ENCODE peak calls at places on chromosome 21, in five cellular contexts. K is body of pancreas, R is GM12865, A is mammary epithelial cell, O is progenitor cell of endocrine pancreas. C is an unnamed sample.

GRCh38 chr21:40487406-40487805 is 359.6 kb downstream of the DSCAM start:
- DNase-seq in K (no peak), R (no peak), A (no peak), O (no peak), C (no peak)

GRCh38 chr21:45872471-45872870 is 109.1 kb upstream of the COL6A1 start:
- DNase-seq in K (no peak), R (no peak), A (no peak), O (no peak), C (no peak)

GRCh38 chr21:27412530-27412929 is 445.6 kb upstream of the ADAMTS5 start:
- DNase-seq in K (no peak), R (no peak), A (no peak), O (no peak), C (no peak)

GRCh38 chr21:42079008-42079938 is 8.2 kb downstream of the UMODL1 start:
- DNase-seq in K (no peak), R (no peak), A (peak), O (no peak), C (no peak)

GRCh38 chr21:45768011-45768740 is 124.7 kb downstream of the PCBP3 start:
- DNase-seq in K (no peak), R (no peak), A (no peak), O (no peak), C (no peak)

GRCh38 chr21:42373181-42373907 is 7.0 kb upstream of the TFF1 start:
- DNase-seq in K (no peak), R (no peak), A (no peak), O (no peak), C (no peak)

GRCh38 chr21:36697473-36698159 is 1.3 kb upstream of the SIM2 start:
- DNase-seq in K (no peak), R (no peak), A (no peak), O (no peak), C (peak)

GRCh38 chr21:16218682-16219343 is 489.0 kb downstream of the USP25 start:
- DNase-seq in K (no peak), R (no peak), A (no peak), O (no peak), C (no peak)

GRCh38 chr21:40835179-40835694 is 11.7 kb downstream of the DSCAM start:
- DNase-seq in K (no peak), R (no peak), A (no peak), O (no peak), C (no peak)

GRCh38 chr21:46622226-46622625 is 13.2 kb upstream of the PRMT2 start:
- DNase-seq in K (peak), R (no peak), A (no peak), O (no peak), C (peak)

GRCh38 chr21:34182436-34182835 is 109.1 kb downstream of the MRPS6 start:
- DNase-seq in K (no peak), R (no peak), A (no peak), O (no peak), C (no peak)

GRCh38 chr21:45579383-45580180 is 37.3 kb upstream of the SLC19A1 start:
- DNase-seq in K (no peak), R (no peak), A (no peak), O (no peak), C (no peak)

GRCh38 chr21:45887121-45887611 is 94.4 kb upstream of the COL6A1 start:
- DNase-seq in K (no peak), R (no peak), A (no peak), O (no peak), C (no peak)

GRCh38 chr21:42472521-42472920 is 23.5 kb downstream of the RSPH1 start:
- DNase-seq in K (no peak), R (no peak), A (no peak), O (no peak), C (no peak)

GRCh38 chr21:17925900-17926299 is 106.7 kb upstream of the C21orf91 start:
- DNase-seq in K (no peak), R (peak), A (no peak), O (no peak), C (peak)

GRCh38 chr21:17660449-17660848 is 47.7 kb upstream of the BTG3 start:
- DNase-seq in K (no peak), R (no peak), A (no peak), O (no peak), C (no peak)

GRCh38 chr21:41761211-41762181 is 5.4 kb downstream of the RIPK4 start:
- DNase-seq in K (peak), R (no peak), A (peak), O (no peak), C (no peak)

GRCh38 chr21:37460196-37460595 is 93.6 kb downstream of the DYRK1A start:
- DNase-seq in K (no peak), R (no peak), A (no peak), O (no peak), C (peak)

GRCh38 chr21:23921670-23922418 is 1685.4 kb downstream of the MRPL39 start:
- DNase-seq in K (no peak), R (no peak), A (no peak), O (no peak), C (no peak)

GRCh38 chr21:32958288-32958992 is 67.3 kb upstream of the OLIG2 start:
- DNase-seq in K (no peak), R (no peak), A (no peak), O (no peak), C (peak)

GRCh38 chr21:27953328-27954045 is 986.6 kb upstream of the ADAMTS5 start:
- DNase-seq in K (no peak), R (peak), A (no peak), O (no peak), C (no peak)

GRCh38 chr21:45546636-45547203 is 4.5 kb upstream of the SLC19A1 start:
- DNase-seq in K (no peak), R (no peak), A (no peak), O (no peak), C (no peak)

GRCh38 chr21:33897739-33898138 is 17.9 kb downstream of the ATP5PO start:
- DNase-seq in K (no peak), R (no peak), A (no peak), O (no peak), C (no peak)

GRCh38 chr21:17819878-17820232 is 699 bp upstream of the C21orf91 start:
- DNase-seq in K (no peak), R (peak), A (no peak), O (no peak), C (no peak)

GRCh38 chr21:42614391-42614790 is 39.0 kb upstream of the PDE9A start:
- DNase-seq in K (no peak), R (no peak), A (peak), O (no peak), C (no peak)

GRCh38 chr21:16047857-16048256 is 318.1 kb downstream of the USP25 start:
- DNase-seq in K (no peak), R (no peak), A (no peak), O (no peak), C (no peak)

GRCh38 chr21:36661511-36662309 is 37.2 kb upstream of the SIM2 start:
- DNase-seq in K (peak), R (no peak), A (no peak), O (no peak), C (peak)

GRCh38 chr21:37724201-37724600 is 192.1 kb downstream of the KCNJ6 start:
- DNase-seq in K (no peak), R (no peak), A (no peak), O (no peak), C (no peak)

GRCh38 chr21:27772816-27773215 is 805.9 kb upstream of the ADAMTS5 start:
- DNase-seq in K (no peak), R (no peak), A (no peak), O (no peak), C (no peak)

GRCh38 chr21:42651515-42652401 is 1.7 kb upstream of the PDE9A start:
- DNase-seq in K (no peak), R (no peak), A (no peak), O (no peak), C (no peak)

GRCh38 chr21:34129971-34130597 is 56.7 kb downstream of the MRPS6 start:
- DNase-seq in K (no peak), R (no peak), A (no peak), O (no peak), C (no peak)

GRCh38 chr21:31683029-31683428 is 23.5 kb downstream of the SOD1 start:
- DNase-seq in K (no peak), R (no peak), A (no peak), O (no peak), C (no peak)
- TF ChIP-seq CTCF in K (no peak), R (no peak), A (no peak), O (no peak), C (no peak)

GRCh38 chr21:15037894-15038293 is 26.9 kb downstream of the NRIP1 start:
- DNase-seq in K (no peak), R (no peak), A (no peak), O (no peak), C (no peak)

GRCh38 chr21:15036189-15036588 is 28.6 kb downstream of the NRIP1 start:
- DNase-seq in K (no peak), R (no peak), A (no peak), O (no peak), C (no peak)

GRCh38 chr21:15031790-15032357 is 32.9 kb downstream of the NRIP1 start:
- DNase-seq in K (no peak), R (no peak), A (no peak), O (no peak), C (no peak)

GRCh38 chr21:15037095-15037730 is 27.6 kb downstream of the NRIP1 start:
- DNase-seq in K (no peak), R (no peak), A (no peak), O (no peak), C (no peak)

GRCh38 chr21:15034126-15034848 is 30.5 kb downstream of the NRIP1 start:
- DNase-seq in K (no peak), R (no peak), A (no peak), O (no peak), C (no peak)
- TF ChIP-seq CTCF in K (no peak), R (no peak), A (no peak), O (no peak), C (no peak)

DNA sequence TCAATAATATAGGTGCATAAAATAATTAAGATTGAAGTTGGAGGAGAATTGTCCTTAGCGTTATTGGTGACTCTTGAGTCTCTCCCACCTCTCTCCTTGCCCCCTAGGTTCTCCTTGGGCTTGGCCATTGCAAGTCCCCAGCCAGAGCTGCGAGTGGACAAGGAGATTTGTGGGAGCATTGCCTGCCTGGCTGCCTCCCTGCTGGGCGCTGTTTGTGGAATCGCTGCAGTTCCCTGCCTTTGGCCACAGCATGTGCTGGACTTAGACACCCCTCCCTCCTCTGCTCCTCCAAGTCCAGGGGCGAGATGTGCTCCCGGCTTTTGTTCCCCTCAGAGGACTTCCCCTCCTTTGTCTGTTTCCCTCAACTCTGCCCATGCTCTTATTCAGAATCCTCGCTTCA is 21.9 kb upstream of the HUNK start:
- DNase-seq in K (no peak), R (no peak), A (no peak), O (no peak), C (no peak)
- TF ChIP-seq CTCF in K (no peak), R (no peak), A (no peak), O (no peak), C (no peak)

DNA sequence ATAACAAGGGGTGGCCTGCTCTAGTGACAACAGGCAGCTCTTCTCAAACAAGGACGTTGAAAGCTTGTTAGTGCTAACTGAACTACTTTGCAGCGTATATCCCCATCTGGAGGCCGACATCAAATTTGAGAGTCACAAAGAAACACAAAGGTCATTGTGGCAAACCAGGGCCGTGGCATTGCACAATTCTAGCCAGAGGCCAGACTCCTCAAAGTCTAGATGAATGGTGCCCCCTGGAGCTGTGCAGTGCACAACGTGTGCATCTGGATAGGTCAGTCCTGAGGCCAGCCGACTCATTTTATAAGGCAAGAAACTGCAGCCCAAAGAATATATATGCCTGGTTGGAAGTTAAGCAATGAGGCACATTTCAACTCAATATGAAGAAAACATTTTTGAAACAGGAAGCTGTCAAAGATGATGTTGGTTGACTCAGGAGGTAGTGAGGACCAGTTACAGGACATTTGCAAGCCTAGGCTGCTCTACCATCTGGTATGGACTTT is 459.3 kb upstream of the RUNX1 start:
- DNase-seq in K (peak), R (peak), A (peak), O (no peak), C (peak)
- TF ChIP-seq CTCF in K (no peak), R (no peak), A (peak), O (no peak), C (no peak)

DNA sequence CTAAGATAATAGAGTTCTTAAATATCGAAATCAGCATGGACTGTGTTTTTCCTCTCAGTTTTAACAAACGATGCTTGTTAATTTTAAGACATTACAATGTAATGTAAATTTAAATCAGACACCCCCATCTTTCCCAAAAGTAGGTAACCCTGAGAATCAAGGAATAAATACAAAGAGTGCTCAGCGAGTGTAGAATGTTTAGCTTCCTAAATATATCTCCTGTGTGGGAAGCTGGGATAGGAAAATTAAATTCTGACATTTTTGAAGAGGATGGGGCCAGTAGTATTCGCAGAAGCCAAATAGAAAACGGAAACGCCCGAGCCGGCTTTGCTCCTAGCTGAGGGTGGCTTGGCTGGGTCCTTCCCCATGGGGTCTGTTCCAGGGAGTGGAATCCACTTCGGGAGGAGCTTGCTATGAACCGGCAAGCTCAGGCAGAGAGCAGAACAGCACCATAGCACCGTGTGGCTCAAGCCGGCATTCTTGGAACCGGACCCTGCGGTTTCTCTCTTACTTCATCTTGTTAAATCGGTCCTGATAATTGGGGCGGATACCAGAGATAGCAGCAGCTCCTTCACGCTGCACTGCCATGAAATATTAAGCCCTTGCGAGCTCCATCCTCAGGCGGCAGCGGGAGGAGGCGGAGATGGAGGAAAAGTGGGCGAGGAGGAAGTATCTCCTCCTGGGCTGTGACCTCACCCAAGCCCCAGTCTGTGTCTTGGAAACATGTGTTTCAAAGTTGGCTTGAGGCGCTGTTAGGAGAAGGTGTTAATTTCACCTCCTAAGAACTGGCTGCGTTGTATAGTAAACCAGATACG is 24.9 kb downstream of the MAP3K7CL start:
- DNase-seq in K (peak), R (no peak), A (peak), O (no peak), C (no peak)
- TF ChIP-seq CTCF in K (no peak), R (no peak), A (no peak), O (no peak), C (no peak)

GRCh38 chr21:39441502-39442475 is 3.8 kb downstream of the LCA5L start:
- DNase-seq in K (peak), R (peak), A (peak), O (no peak), C (peak)

GRCh38 chr21:39447264-39447663 is 1.7 kb upstream of the LCA5L start:
- DNase-seq in K (no peak), R (no peak), A (no peak), O (no peak), C (no peak)

GRCh38 chr21:39451332-39452206 is at the start of gene SH3BGR:
- DNase-seq in K (peak), R (no peak), A (peak), O (no peak), C (no peak)

GRCh38 chr21:39444406-39445145 is 1.0 kb downstream of the LCA5L start:
- DNase-seq in K (peak), R (no peak), A (peak), O (no peak), C (peak)

GRCh38 chr21:39445339-39446269 is at the start of gene LCA5L:
- DNase-seq in K (peak), R (peak), A (peak), O (peak), C (peak)
- TF ChIP-seq CTCF in K (peak), R (peak), A (no peak), O (peak), C (no peak)

DNA sequence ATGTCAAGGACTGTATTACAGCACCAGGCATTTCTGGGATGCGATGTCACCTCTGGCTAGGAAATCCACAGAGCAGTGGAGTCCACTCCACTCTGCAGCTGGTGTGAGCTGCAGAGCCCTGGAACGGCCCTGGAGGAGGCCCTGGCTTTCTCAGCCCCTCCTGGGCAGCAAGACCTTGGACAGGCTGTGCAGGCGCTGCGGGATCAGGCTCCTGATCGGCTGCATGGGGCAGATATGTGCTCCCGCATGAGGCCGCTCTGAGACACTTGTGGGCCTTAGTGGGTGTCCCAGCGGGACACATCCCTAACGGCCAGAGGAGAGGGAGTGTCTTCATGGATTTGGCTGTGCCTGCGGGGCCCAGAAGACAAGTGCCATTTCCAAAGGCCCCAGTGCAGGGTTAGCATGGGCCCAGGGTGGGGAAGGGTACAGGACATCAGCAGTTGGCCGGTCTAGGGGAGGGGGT is 6.1 kb downstream of the DNMT3L start:
- DNase-seq in K (no peak), R (no peak), A (no peak), O (peak), C (no peak)
- TF ChIP-seq CTCF in K (no peak), R (no peak), A (no peak), O (no peak), C (no peak)

GRCh38 chr21:25639167-25639921 is at the start of gene JAM2:
- DNase-seq in K (peak), R (peak), A (no peak), O (peak), C (peak)
- TF ChIP-seq CTCF in K (no peak), R (peak), A (no peak), O (peak), C (peak)